ENCODE peak calls at places on chromosomes 7 and 10, in four cellular contexts. L, V, T and R are unnamed samples.

GRCh38 chr10:15352818-15353217 is 18.3 kb downstream of the FAM171A1 start:
- DNase-seq in L (no peak), V (no peak), T (no peak), R (no peak)

GRCh38 chr7:12942599-12942998 is 255.2 kb downstream of the ARL4A start:
- DNase-seq in L (no peak), V (peak), T (peak), R (peak)

GRCh38 chr10:99497343-99498025 is 35.3 kb upstream of the NKX2-3 start:
- DNase-seq in L (no peak), V (no peak), T (peak), R (no peak)

GRCh38 chr10:101018600-101019439 is 12.1 kb downstream of the PDZD7 start:
- DNase-seq in L (peak), V (peak), T (peak), R (peak)

GRCh38 chr7:2452074-2452507 is 24.1 kb downstream of the GRIFIN start:
- DNase-seq in L (no peak), V (no peak), T (peak), R (no peak)

GRCh38 chr7:52826515-52826914 is 208.9 kb upstream of the POM121L12 start:
- DNase-seq in L (no peak), V (no peak), T (no peak), R (no peak)

GRCh38 chr10:55374917-55375316 is 573.9 kb upstream of the PCDH15 start:
- DNase-seq in L (no peak), V (no peak), T (no peak), R (peak)

GRCh38 chr10:33772370-33773331 is 438.2 kb upstream of the NRP1 start:
- DNase-seq in L (peak), V (peak), T (peak), R (peak)

GRCh38 chr10:42974693-42975002 is 102.2 kb upstream of the RET start:
- DNase-seq in L (no peak), V (no peak), T (no peak), R (no peak)

GRCh38 chr7:20831451-20831850 is 44.8 kb upstream of the SP8 start:
- DNase-seq in L (no peak), V (no peak), T (no peak), R (peak)

GRCh38 chr10:10605551-10606081 is 412.1 kb upstream of the CELF2 start:
- DNase-seq in L (no peak), V (no peak), T (no peak), R (no peak)

GRCh38 chr10:71466330-71466729 is 69.6 kb downstream of the CDH23 start:
- DNase-seq in L (no peak), V (no peak), T (no peak), R (no peak)

GRCh38 chr10:8600192-8600591 is 545.7 kb downstream of the GATA3 start:
- DNase-seq in L (no peak), V (no peak), T (no peak), R (no peak)

GRCh38 chr7:77565917-77566316 is 28.8 kb downstream of the PTPN12 start:
- DNase-seq in L (no peak), V (no peak), T (no peak), R (no peak)

GRCh38 chr7:91710896-91711295 is 169.6 kb downstream of the MTERF1 start:
- DNase-seq in L (no peak), V (no peak), T (no peak), R (no peak)

GRCh38 chr7:22197376-22197775 is 159.6 kb downstream of the RAPGEF5 start:
- DNase-seq in L (no peak), V (no peak), T (no peak), R (no peak)

GRCh38 chr10:66925896-66926719 is at the start of gene LRRTM3:
- DNase-seq in L (peak), V (no peak), T (peak), R (peak)